ENCODE peak calls at places on chromosome 7, in five cellular contexts. H, S, G, C and Y are unnamed samples.

GRCh38 chr7:73894851-73895441 is 34.0 kb downstream of the TMEM270 start:
- DNase-seq in H (peak), S (peak), G (peak), C (peak), Y (no peak)

GRCh38 chr7:82697897-82698296 is 254.3 kb upstream of the CACNA2D1 start:
- DNase-seq in H (peak), S (peak), G (peak), C (peak), Y (peak)

GRCh38 chr7:74083117-74083876 is at the start of gene LIMK1:
- DNase-seq in H (peak), S (peak), G (peak), C (peak), Y (peak)

GRCh38 chr7:26653966-26654365 is 210.4 kb downstream of the SKAP2 start:
- DNase-seq in H (peak), S (no peak), G (no peak), C (no peak), Y (no peak)

GRCh38 chr7:220151-220841 is 27.9 kb downstream of the FAM20C start:
- DNase-seq in H (no peak), S (no peak), G (peak), C (no peak), Y (no peak)

GRCh38 chr7:151812967-151813366 is 63.9 kb downstream of the PRKAG2 start:
- DNase-seq in H (no peak), S (no peak), G (no peak), C (no peak), Y (no peak)

GRCh38 chr7:82359426-82359825 is 84.2 kb downstream of the CACNA2D1 start:
- DNase-seq in H (no peak), S (no peak), G (peak), C (no peak), Y (no peak)

GRCh38 chr7:91263359-91264082 is 712 bp upstream of the FZD1 start:
- DNase-seq in H (peak), S (no peak), G (peak), C (peak), Y (no peak)

GRCh38 chr7:150420987-150421674 is 29.3 kb upstream of the GIMAP8 start:
- DNase-seq in H (peak), S (peak), G (peak), C (peak), Y (peak)

GRCh38 chr7:69598081-69598486 is at the start of gene AUTS2:
- DNase-seq in H (peak), S (peak), G (peak), C (peak), Y (peak)

GRCh38 chr7:157056957-157057902 is 46.8 kb upstream of the MNX1 start:
- DNase-seq in H (no peak), S (no peak), G (no peak), C (no peak), Y (no peak)

GRCh38 chr7:16350634-16351033 is 70.7 kb downstream of the CRPPA start:
- DNase-seq in H (no peak), S (no peak), G (no peak), C (no peak), Y (no peak)

GRCh38 chr7:25246306-25246705 is 18.0 kb upstream of the NPVF start:
- DNase-seq in H (no peak), S (no peak), G (no peak), C (no peak), Y (no peak)

GRCh38 chr7:28301148-28301641 is 111.1 kb upstream of the CREB5 start:
- DNase-seq in H (peak), S (peak), G (no peak), C (peak), Y (no peak)

GRCh38 chr7:55965805-55966421 is 1.5 kb downstream of the NIPSNAP2 start:
- DNase-seq in H (peak), S (peak), G (no peak), C (no peak), Y (no peak)

DNA sequence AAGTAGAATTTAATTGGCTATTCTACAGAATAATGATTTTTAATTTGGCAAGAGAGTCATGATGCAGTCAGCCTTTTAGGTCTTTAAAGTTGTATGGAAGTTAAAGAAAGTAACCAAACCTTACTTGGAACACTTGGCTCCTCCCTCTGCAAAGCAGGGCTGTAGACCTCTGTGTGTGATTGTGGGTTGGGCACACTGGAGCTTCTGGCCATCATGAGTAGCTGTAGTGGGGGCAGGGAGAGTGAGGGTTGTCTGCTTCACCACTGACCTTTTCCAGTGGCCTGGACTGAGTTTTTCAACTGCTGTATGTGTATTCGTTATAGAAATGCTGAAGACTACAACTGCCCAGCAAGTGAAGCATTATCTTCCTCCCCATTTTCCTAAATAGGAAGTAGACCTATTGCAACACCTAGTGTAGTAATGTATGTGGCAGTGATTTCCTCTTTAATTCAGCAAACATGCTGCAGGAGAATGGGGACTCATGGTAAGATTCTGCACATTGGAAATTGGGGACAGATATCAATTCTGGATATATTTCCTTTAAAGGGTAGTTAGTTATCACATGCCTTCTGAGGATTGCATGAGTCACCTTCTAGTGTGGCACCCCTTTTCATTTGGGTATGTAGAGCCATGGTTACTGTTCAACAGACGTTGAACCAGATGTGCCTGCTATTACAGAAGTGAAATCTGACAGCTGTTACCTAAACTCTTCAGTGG is 130.7 kb downstream of the SND1 start:
- DNase-seq in H (no peak), S (peak), G (no peak), C (peak), Y (no peak)
- H3K4me2 ChIP-seq in H (no peak), S (no peak), G (no peak), C (no peak), Y (no peak)

DNA sequence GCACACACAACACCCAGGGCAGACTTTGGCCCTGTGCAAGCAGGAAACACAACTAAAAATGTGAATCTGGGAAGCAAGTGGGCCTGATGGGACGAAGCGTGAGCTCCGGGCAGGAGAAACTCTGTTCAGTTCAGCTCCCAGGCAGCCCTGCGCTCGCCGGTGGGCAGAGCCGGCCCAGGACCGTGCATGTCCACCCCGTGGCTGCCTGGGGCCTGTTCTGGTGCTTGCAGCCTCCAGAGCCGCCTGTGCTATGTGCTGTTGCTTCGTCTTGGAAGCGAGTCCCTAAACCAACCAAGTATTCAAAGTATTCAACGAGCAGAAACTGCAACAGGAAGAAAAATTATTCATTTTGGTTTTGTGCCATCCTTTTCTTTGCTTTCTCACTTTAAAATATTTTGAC is 45.9 kb downstream of the VIPR2 start:
- DNase-seq in H (no peak), S (no peak), G (no peak), C (no peak), Y (no peak)
- H3K4me2 ChIP-seq in H (no peak), S (no peak), G (no peak), C (no peak), Y (no peak)

DNA sequence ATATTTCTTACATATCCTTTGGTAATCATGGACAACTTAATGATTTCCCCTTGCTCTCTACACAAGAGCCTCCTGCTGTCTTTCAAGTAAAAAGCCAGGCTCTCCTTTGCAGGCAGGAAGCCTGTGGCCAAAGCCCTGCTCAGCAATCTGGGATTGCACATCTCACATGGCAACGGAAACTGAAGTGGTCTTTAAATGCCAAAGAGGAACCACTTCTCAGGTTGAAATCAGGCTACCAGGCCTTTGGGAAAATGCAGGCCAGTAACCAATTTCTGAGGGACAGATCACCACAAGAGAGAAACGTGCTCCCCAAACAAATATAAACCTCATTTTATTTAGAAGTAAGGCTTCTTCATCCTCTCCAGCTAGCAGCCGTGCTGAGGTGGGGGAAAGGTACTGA is 86.6 kb upstream of the IKZF1 start:
- DNase-seq in H (no peak), S (no peak), G (no peak), C (no peak), Y (no peak)
- H3K4me2 ChIP-seq in H (no peak), S (no peak), G (no peak), C (no peak), Y (no peak)

DNA sequence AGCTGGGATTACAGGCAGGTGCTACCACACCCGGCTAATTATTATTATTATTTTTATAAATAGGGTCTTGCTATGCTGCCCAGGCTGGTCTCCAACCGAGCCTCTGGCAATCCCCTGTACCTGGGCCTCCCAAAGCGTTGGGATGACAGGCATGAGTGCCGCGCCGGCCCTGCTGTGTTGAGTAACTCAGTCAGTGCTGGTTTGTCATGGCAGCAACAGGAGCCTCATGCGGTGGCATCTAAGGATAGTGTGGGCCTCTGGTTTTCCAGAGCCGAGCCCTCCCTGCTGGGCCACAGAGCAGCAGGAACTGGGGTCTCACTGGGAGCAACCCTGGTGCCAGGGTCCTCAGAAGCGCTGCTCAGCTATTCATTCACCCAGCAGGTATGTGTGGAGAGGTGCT is 244.7 kb downstream of the ELFN1 start:
- DNase-seq in H (no peak), S (no peak), G (no peak), C (no peak), Y (no peak)
- H3K4me2 ChIP-seq in H (no peak), S (no peak), G (no peak), C (no peak), Y (no peak)

DNA sequence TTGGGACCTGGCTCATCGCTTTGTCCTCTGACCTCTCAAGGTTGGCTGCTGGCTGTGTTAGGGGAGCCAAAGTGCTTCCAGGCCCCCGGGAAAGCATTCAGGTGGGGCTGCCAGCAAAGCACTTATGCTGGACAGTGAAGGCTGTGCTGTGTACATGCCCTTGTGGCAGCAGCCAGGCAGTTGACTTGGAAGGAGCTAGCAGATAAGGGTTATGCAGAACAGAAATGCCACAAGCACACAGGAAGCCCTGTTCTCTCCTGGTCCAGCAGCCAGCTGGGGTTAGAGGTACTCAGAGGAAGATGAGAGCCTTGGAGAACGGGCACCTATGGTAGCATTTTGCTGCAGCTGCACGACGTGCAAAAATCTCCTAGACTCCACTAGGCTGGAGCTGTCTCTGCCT is 35.2 kb upstream of the OR9A4 start:
- DNase-seq in H (no peak), S (no peak), G (no peak), C (no peak), Y (no peak)
- H3K4me2 ChIP-seq in H (no peak), S (no peak), G (no peak), C (no peak), Y (no peak)

DNA sequence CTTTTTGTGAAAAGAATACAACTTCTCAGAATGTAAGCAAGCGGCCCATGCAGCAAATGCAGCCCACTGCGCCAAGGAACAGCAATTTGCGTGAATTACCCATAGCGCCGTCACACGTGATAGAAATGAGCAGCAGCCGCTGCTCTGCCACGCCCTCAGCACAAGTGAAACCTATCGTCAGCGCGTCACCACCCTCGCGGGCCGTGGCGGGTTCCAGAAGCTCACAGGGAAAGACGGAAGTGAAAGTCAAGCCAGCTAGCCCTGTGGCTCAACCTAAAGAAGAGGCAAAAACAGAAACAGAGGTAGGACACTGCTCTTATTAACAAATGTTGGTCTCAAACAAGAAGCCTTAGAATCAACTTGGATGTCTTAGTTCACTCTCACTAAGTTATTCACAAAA is 70.5 kb downstream of the SHH start:
- DNase-seq in H (no peak), S (no peak), G (no peak), C (no peak), Y (no peak)
- H3K4me2 ChIP-seq in H (no peak), S (no peak), G (no peak), C (no peak), Y (no peak)

DNA sequence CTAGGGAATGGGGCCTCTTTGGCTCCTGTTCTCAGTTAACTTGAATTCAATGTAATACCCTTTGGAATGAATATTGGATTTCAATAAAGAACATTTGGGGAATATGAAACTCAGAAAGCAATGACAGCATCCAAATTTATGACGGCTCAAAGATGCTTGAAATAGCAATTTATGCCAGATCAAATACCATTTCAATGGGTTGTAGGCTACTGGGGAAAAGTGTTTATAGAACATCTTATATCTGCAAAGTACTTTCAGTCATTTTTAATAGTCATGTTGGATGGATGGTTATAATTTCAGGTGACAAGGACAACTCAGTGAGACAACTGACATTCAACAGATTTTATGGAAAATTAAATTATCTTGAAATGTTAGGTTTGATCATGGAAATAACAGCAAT is 772.7 kb downstream of the PHTF2 start:
- DNase-seq in H (no peak), S (no peak), G (no peak), C (no peak), Y (no peak)
- H3K4me2 ChIP-seq in H (no peak), S (no peak), G (no peak), C (no peak), Y (no peak)

GRCh38 chr7:36400606-36401005 is 10.9 kb downstream of the ANLN start:
- DNase-seq in H (no peak), S (peak), G (no peak), C (peak), Y (no peak)

GRCh38 chr7:36393826-36394225 is 4.2 kb downstream of the ANLN start:
- DNase-seq in H (no peak), S (no peak), G (no peak), C (no peak), Y (no peak)

GRCh38 chr7:36400023-36400422 is 10.4 kb downstream of the ANLN start:
- DNase-seq in H (no peak), S (peak), G (no peak), C (peak), Y (no peak)

GRCh38 chr7:36395171-36395894 is 5.7 kb downstream of the ANLN start:
- DNase-seq in H (no peak), S (no peak), G (no peak), C (no peak), Y (peak)

GRCh38 chr7:36396150-36396549 is 6.5 kb downstream of the ANLN start:
- DNase-seq in H (no peak), S (peak), G (no peak), C (peak), Y (no peak)
- H3K4me2 ChIP-seq in H (no peak), S (peak), G (no peak), C (no peak), Y (no peak)

DNA sequence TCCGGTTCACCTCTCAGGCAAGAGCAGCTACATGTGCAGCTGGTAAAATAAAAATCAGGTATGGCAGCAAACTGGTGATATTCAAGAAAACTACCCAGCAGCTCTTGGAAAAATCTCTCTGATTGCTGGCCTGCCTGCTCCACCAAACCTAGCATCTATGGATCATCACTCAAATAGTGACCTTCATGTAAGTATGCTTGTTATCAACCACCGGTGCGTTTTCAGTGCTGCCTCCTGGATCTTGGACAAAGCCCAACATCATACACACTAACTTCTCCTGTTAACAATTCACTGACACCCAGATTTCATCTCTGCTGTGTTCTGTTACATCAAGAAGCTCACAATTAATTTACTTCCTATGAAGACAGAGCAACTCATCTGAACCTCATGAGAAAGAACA is 8.9 kb downstream of the CDK6 start:
- DNase-seq in H (no peak), S (no peak), G (peak), C (peak), Y (no peak)
- H3K4me2 ChIP-seq in H (no peak), S (peak), G (peak), C (peak), Y (no peak)